ENCODE peak calls at places on chromosomes 13 and 19, in ten cellular contexts. H is tibial nerve, W is foreskin fibroblast, R is GM06990, E is neural crest cell, L is A549, F is fibroblast of lung, D is Calu3, P is coronary artery, Z is IMR-90. U is an unnamed sample.
A peak's percentile ranks its signal among the peaks of the same experiment; 100 is the strongest.

GRCh38 chr13:43074824-43075510 is 51.6 kb downstream of the DNAJC15 start:
- DNase-seq in H (no peak), W (no peak), R (peak; percentile 36), E (no peak), L (no peak), F (no peak), D (no peak), P (no peak), Z (no peak), U (no peak)

GRCh38 chr19:6264077-6264445 is 15.7 kb downstream of the MLLT1 start:
- DNase-seq in H (no peak), W (peak; percentile 46), R (no peak), E (no peak), L (no peak), F (peak; percentile 55), D (no peak), P (no peak), Z (peak; percentile 80), U (no peak)

GRCh38 chr13:96025283-96025682 is 27.9 kb downstream of the UGGT2 start:
- DNase-seq in H (no peak), W (peak; percentile 4), R (no peak), E (no peak), L (no peak), F (no peak), D (no peak), P (no peak), Z (no peak), U (no peak)

GRCh38 chr19:49497047-49497789 is 984 bp downstream of the RPS11 start:
- DNase-seq in H (peak; percentile 51), W (peak; percentile 83), R (no peak), E (no peak), L (peak; percentile 79), F (peak; percentile 50), D (peak; percentile 68), P (no peak), Z (peak; percentile 47), U (no peak)

GRCh38 chr13:98272549-98272948 is 95.5 kb upstream of the RNF113B start:
- DNase-seq in H (no peak), W (no peak), R (no peak), E (no peak), L (no peak), F (no peak), D (no peak), P (no peak), Z (no peak), U (no peak)

GRCh38 chr13:108920137-108920536 is 290.7 kb downstream of the MYO16 start:
- DNase-seq in H (no peak), W (no peak), R (no peak), E (no peak), L (no peak), F (no peak), D (no peak), P (no peak), Z (no peak), U (no peak)

GRCh38 chr19:52896431-52897148 is 845 bp downstream of the ZNF320 start:
- DNase-seq in H (no peak), W (peak; percentile 45), R (no peak), E (peak; percentile 7), L (no peak), F (peak; percentile 26), D (peak; percentile 22), P (no peak), Z (peak; percentile 1), U (peak; percentile 43)

GRCh38 chr19:38193445-38193844 is 30.6 kb downstream of the DPF1 start:
- DNase-seq in H (no peak), W (no peak), R (no peak), E (no peak), L (no peak), F (no peak), D (no peak), P (no peak), Z (no peak), U (no peak)

GRCh38 chr13:34764246-34764645 is 177.8 kb upstream of the NBEA start:
- DNase-seq in H (no peak), W (no peak), R (no peak), E (no peak), L (no peak), F (peak; percentile 6), D (no peak), P (no peak), Z (no peak), U (no peak)

GRCh38 chr13:24008679-24009078 is 111.4 kb upstream of the C1QTNF9B start:
- DNase-seq in H (no peak), W (peak; percentile 16), R (no peak), E (no peak), L (no peak), F (peak; percentile 70), D (no peak), P (no peak), Z (peak; percentile 56), U (no peak)

GRCh38 chr19:48501446-48501960 is 10.1 kb downstream of the LMTK3 start:
- DNase-seq in H (no peak), W (no peak), R (peak; percentile 69), E (no peak), L (no peak), F (no peak), D (peak; percentile 68), P (peak; percentile 70), Z (no peak), U (no peak)

DNA sequence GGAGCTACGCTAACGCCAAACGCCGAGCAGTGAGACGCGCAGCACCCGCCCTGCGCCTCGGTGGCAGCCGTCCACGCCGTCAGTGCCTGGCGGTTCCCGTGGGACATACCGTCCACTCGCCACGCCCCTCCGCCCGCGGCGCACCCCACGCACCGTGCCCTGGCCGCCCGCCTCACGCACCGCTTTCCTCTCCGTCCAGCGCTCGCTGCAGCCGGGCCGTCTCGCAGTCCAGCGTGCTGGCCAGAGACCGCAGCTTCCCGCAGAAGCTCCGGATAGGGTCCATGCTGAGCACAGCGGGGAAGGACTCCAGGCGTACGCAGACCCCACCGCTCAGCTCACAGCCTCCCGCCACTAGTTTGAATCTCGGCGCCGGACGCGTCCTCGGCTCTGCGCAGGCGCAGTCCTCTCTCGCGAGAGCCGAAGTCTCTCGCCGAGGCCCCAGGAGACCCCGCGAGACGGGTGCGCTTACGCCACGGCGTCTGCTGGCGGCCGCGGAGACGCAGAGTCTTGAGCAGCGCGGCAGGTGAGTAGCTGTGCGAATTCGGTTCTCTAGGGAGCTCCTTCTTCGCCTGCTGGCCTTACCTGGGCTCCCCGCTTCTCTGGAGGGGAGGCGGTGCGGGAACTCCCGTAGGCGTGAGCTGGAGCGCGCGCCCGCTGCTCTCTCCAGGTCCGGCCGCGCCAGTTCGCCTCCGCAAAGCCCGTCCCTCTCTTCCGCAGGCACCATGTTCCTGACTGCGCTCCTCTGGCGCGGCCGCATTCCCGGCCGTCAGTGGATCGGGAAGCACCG is at the start of the genes MRPL57 and SKA3:
- DNase-seq in H (peak; percentile 81), W (peak; percentile 97), R (peak; percentile 97), E (peak; percentile 91), L (peak; percentile 92), F (peak; percentile 88), D (peak; percentile 91), P (peak; percentile 91), Z (peak; percentile 91), U (peak; percentile 94)
- TF ChIP-seq CTCF in H (peak; percentile 74), W (no peak), R (peak; percentile 11), E (peak; percentile 30), L (no peak), F (no peak), D (no peak), P (no peak), Z (no peak), U (no peak)

DNA sequence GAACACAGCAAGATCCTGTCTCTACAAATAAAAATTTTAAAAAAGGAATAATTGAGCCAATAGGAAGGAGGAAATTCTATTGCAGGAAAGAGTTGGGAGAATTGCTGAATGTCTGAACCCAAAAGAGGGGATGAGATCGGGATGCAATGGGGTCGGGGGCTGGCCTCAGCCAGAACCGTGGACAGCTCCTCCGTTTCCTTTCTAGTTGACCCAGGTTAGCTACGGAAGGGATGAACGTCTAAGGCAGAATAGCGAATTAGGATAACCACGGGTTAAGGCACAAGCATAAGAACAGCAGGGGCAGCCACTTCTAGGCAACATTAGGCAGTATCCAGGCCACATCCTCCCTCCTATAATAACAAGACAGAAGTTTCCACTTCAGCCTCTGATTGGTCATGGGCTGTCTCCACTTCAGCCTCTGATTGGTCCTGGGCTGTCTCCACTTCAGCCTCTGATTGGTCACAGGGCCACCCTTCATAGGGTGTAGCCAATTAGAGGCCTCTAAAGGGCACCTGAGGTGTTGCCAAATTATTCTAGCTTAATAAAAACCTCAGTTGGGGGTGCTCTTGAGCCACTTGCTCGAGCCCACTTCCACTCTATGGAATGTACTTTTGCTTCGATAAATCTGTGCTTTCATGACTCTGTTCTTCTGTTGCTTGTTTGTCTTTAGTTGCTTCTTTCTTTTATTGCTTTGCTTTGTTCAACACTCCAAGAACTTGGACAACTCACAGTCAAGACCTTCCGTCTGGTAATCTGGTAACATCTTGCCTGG is 24.9 kb upstream of the TPM4 start:
- DNase-seq in H (no peak), W (no peak), R (no peak), E (no peak), L (peak; percentile 53), F (no peak), D (no peak), P (no peak), Z (no peak), U (no peak)
- TF ChIP-seq CTCF in H (no peak), W (no peak), R (no peak), E (no peak), L (no peak), F (no peak), D (no peak), P (no peak), Z (no peak), U (no peak)

GRCh38 chr19:40533508-40533907 is 43.2 kb upstream of the SHKBP1 start:
- DNase-seq in H (no peak), W (peak; percentile 21), R (no peak), E (no peak), L (peak; percentile 66), F (no peak), D (no peak), P (no peak), Z (no peak), U (no peak)
- TF ChIP-seq CTCF in H (no peak), W (peak; percentile 16), R (no peak), E (no peak), L (peak; percentile 54), F (no peak), D (no peak), P (no peak), Z (peak; percentile 14), U (no peak)

GRCh38 chr13:99981115-99982020 is at the start of gene ZIC2:
- DNase-seq in H (no peak), W (peak; percentile 55), R (peak; percentile 49), E (no peak), L (peak; percentile 87), F (peak; percentile 51), D (peak; percentile 8), P (no peak), Z (no peak), U (no peak)

GRCh38 chr13:99978781-99979452 is 2.7 kb upstream of the ZIC2 start:
- DNase-seq in H (no peak), W (no peak), R (no peak), E (no peak), L (no peak), F (no peak), D (no peak), P (no peak), Z (no peak), U (no peak)

GRCh38 chr13:99979453-99980200 is 2.0 kb upstream of the ZIC2 start:
- DNase-seq in H (no peak), W (no peak), R (no peak), E (no peak), L (peak; percentile 60), F (no peak), D (no peak), P (no peak), Z (no peak), U (no peak)

GRCh38 chr13:99982021-99982740 is 597 bp downstream of the ZIC2 start:
- DNase-seq in H (no peak), W (peak; percentile 55), R (no peak), E (no peak), L (peak; percentile 51), F (peak; percentile 35), D (no peak), P (no peak), Z (no peak), U (peak; percentile 57)

GRCh38 chr13:99980201-99981114 is 1.1 kb upstream of the ZIC2 start:
- DNase-seq in H (no peak), W (peak; percentile 82), R (peak; percentile 67), E (no peak), L (peak; percentile 87), F (peak; percentile 69), D (peak; percentile 62), P (no peak), Z (peak; percentile 43), U (peak; percentile 72)
- TF ChIP-seq CTCF in H (no peak), W (no peak), R (peak; percentile 6), E (no peak), L (no peak), F (no peak), D (no peak), P (no peak), Z (no peak), U (no peak)

U was measured in mesothelial cell of epicardium.